ENCODE peak calls at places on chromosome 19, in eight cellular contexts. I is activated naive CD4-positive, alpha-beta T cell treated with anti-CD3 and anti-CD28 coated beads for 36 hours; N is posterior cingulate gyrus; D is glutamatergic neuron; G is pancreas; T is stimulated activated CD8-positive, alpha-beta memory T cell treated with anti-CD3 and anti-CD28 coated beads, Interleukin-7, amount 100 ng/mL, for 1 hour; M is IMR-90; S is stimulated activated CD4-positive, alpha-beta T cell treated with anti-CD3 and anti-CD28 coated beads, Interleukin-15, amount 100 ng/mL, for 1 hour. O is an unnamed sample.

GRCh38 chr19:38678217-38678890 is 30.9 kb downstream of the ACTN4 start:
- DNase-seq in M (no peak), G (no peak), S (no peak), N (peak; percentile 8), D (no peak), T (no peak), I (no peak), O (no peak)

GRCh38 chr19:49999371-50000010 is 25.7 kb downstream of the VRK3 start:
- DNase-seq in G (no peak), D (no peak), M (no peak), S (no peak), T (no peak), N (peak; percentile 45), I (no peak), O (peak; percentile 19)

GRCh38 chr19:374183-374885 is 29.7 kb upstream of the MIER2 start:
- DNase-seq in S (no peak), T (no peak), I (no peak), N (peak; percentile 80), G (no peak), M (no peak), D (no peak), O (no peak)

GRCh38 chr19:6418562-6418932 is 6.1 kb downstream of the KHSRP start:
- DNase-seq in I (no peak), G (no peak), N (no peak), D (no peak), T (no peak), M (no peak), S (no peak), O (no peak)

GRCh38 chr19:11405846-11406643 is 13.1 kb downstream of the RGL3 start:
- DNase-seq in D (no peak), I (peak; percentile 49), G (peak; percentile 63), S (no peak), M (no peak), T (no peak), N (no peak), O (no peak)

GRCh38 chr19:45346449-45346848 is 5.9 kb downstream of the KLC3 start:
- DNase-seq in I (no peak), S (no peak), M (no peak), T (no peak), N (no peak), G (no peak), D (no peak), O (no peak)

GRCh38 chr19:2289714-2290435 is 7.9 kb upstream of the PEAK3 start:
- DNase-seq in N (no peak), S (peak; percentile 31), M (no peak), G (no peak), D (no peak), I (peak; percentile 72), T (no peak), O (no peak)

GRCh38 chr19:38209671-38210457 is 14.2 kb downstream of the DPF1 start:
- DNase-seq in I (no peak), G (no peak), D (peak; percentile 48), M (peak; percentile 37), S (no peak), N (peak; percentile 97), T (no peak), O (peak; percentile 54)